ENCODE peak calls at places on chromosome 16, in nine cellular contexts. P, Y, V, U, K, J, D, I and Z are unnamed samples.

GRCh38 chr16:88599092-88599733 is 29.0 kb downstream of the ZC3H18 start:
- DNase-seq in P (no peak), Y (no peak), V (no peak), U (no peak), K (no peak), J (peak; percentile 88), D (no peak), I (no peak), Z (no peak)

GRCh38 chr16:66131156-66131807 is 235.2 kb upstream of the CDH5 start:
- DNase-seq in P (peak; percentile 74), Y (no peak), V (no peak), U (no peak), K (no peak), J (no peak), D (no peak), I (no peak), Z (no peak)

GRCh38 chr16:17529982-17530760 is 59.4 kb upstream of the XYLT1 start:
- DNase-seq in P (no peak), Y (peak; percentile 53), V (no peak), U (no peak), K (peak; percentile 84), J (no peak), D (peak; percentile 59), I (peak; percentile 28), Z (no peak)

GRCh38 chr16:16857603-16858283 is 478.8 kb downstream of the NPIPA7 start:
- DNase-seq in P (peak; percentile 85), Y (no peak), V (peak; percentile 80), U (no peak), K (no peak), J (no peak), D (no peak), I (no peak), Z (no peak)

GRCh38 chr16:22191966-22192260 is 14.2 kb upstream of the EEF2K start:
- DNase-seq in P (peak; percentile 27), Y (no peak), V (no peak), U (no peak), K (peak; percentile 84), J (no peak), D (no peak), I (no peak), Z (no peak)

GRCh38 chr16:27748868-27749546 is 199.1 kb downstream of the KATNIP start:
- DNase-seq in P (peak; percentile 78), Y (no peak), V (peak; percentile 30), U (peak; percentile 30), K (peak; percentile 78), J (peak; percentile 57), D (peak; percentile 66), I (peak; percentile 85), Z (peak; percentile 70)

GRCh38 chr16:16029431-16030011 is 80.1 kb downstream of the ABCC1 start:
- DNase-seq in P (no peak), Y (no peak), V (no peak), U (no peak), K (no peak), J (no peak), D (no peak), I (no peak), Z (no peak)

GRCh38 chr16:77951788-77952187 is 70.6 kb upstream of the CLEC3A start:
- DNase-seq in P (peak; percentile 23), Y (no peak), V (no peak), U (no peak), K (no peak), J (no peak), D (peak; percentile 35), I (peak; percentile 23), Z (no peak)

GRCh38 chr16:87392823-87393679 is 915 bp downstream of the MAP1LC3B start:
- DNase-seq in P (peak; percentile 50), Y (peak; percentile 38), V (no peak), U (peak; percentile 44), K (peak; percentile 85), J (peak; percentile 65), D (peak; percentile 40), I (no peak), Z (no peak)

GRCh38 chr16:4990415-4990814 is 32.3 kb downstream of the SEC14L5 start:
- DNase-seq in P (no peak), Y (no peak), V (no peak), U (no peak), K (no peak), J (no peak), D (no peak), I (no peak), Z (no peak)

GRCh38 chr16:83272201-83272600 is 535.6 kb upstream of the HSBP1 start:
- DNase-seq in P (no peak), Y (no peak), V (no peak), U (no peak), K (no peak), J (no peak), D (no peak), I (no peak), Z (no peak)

GRCh38 chr16:10240854-10241613 is 58.8 kb upstream of the GRIN2A start:
- DNase-seq in P (peak; percentile 51), Y (no peak), V (no peak), U (no peak), K (no peak), J (no peak), D (no peak), I (peak; percentile 54), Z (no peak)

GRCh38 chr16:31466381-31466841 is 5.5 kb upstream of the TGFB1I1 start:
- DNase-seq in P (no peak), Y (no peak), V (no peak), U (no peak), K (no peak), J (no peak), D (no peak), I (no peak), Z (no peak)

GRCh38 chr16:995087-995486 is 13.5 kb downstream of the SOX8 start:
- DNase-seq in P (no peak), Y (no peak), V (peak; percentile 31), U (no peak), K (no peak), J (no peak), D (no peak), I (no peak), Z (no peak)

GRCh38 chr16:53220585-53220984 is 165.8 kb downstream of the CHD9 start:
- DNase-seq in P (no peak), Y (peak; percentile 30), V (no peak), U (no peak), K (no peak), J (no peak), D (no peak), I (peak; percentile 20), Z (no peak)

GRCh38 chr16:51971184-51971583 is 575.8 kb downstream of the TOX3 start:
- DNase-seq in P (no peak), Y (no peak), V (peak; percentile 7), U (no peak), K (no peak), J (no peak), D (no peak), I (no peak), Z (no peak)

GRCh38 chr16:78551487-78552085 is 452.1 kb downstream of the WWOX start:
- DNase-seq in P (no peak), Y (no peak), V (peak; percentile 74), U (no peak), K (no peak), J (peak; percentile 42), D (no peak), I (no peak), Z (no peak)

GRCh38 chr16:645852-646678 is 3.1 kb upstream of the WDR90 start:
- DNase-seq in P (peak; percentile 49), Y (no peak), V (no peak), U (no peak), K (no peak), J (no peak), D (no peak), I (no peak), Z (no peak)

GRCh38 chr16:85963746-85964370 is 64.9 kb downstream of the IRF8 start:
- DNase-seq in P (no peak), Y (no peak), V (peak; percentile 83), U (peak; percentile 44), K (no peak), J (no peak), D (no peak), I (no peak), Z (no peak)

GRCh38 chr16:4498546-4499195 is 22.5 kb downstream of the HMOX2 start:
- DNase-seq in P (no peak), Y (no peak), V (no peak), U (no peak), K (no peak), J (no peak), D (no peak), I (no peak), Z (no peak)